ENCODE peak calls at places on chromosomes 2 and 18, in seven cellular contexts. B, I, J, A, S, C and M are unnamed samples.

GRCh38 chr2:101111917-101112771 is 39.0 kb downstream of the TBC1D8 start:
- DNase-seq in J (no peak), I (no peak), S (no peak), C (peak; percentile 72), A (no peak), B (peak; percentile 46), M (no peak)

GRCh38 chr18:8657873-8658521 is 47.4 kb upstream of the MTCL1 start:
- DNase-seq in S (no peak), A (no peak), B (peak; percentile 38), J (peak; percentile 23), C (no peak), I (no peak), M (no peak)

GRCh38 chr18:50558157-50558556 is 1.7 kb upstream of the MAPK4 start:
- DNase-seq in B (no peak), A (no peak), S (no peak), J (no peak), C (no peak), I (no peak), M (no peak)

GRCh38 chr2:130963058-130963848 is 126.5 kb downstream of the ARHGEF4 start:
- DNase-seq in S (no peak), C (no peak), A (no peak), I (no peak), B (no peak), J (no peak), M (no peak)

GRCh38 chr2:61443342-61444041 is 27.4 kb downstream of the USP34 start:
- DNase-seq in B (peak; percentile 44), A (no peak), C (no peak), J (no peak), I (peak; percentile 59), S (no peak), M (no peak)

GRCh38 chr2:171999604-172000469 is at the start of gene METAP1D:
- DNase-seq in C (peak; percentile 93), S (peak; percentile 97), J (peak; percentile 89), B (peak; percentile 89), I (peak; percentile 97), A (peak; percentile 15), M (peak; percentile 93)

GRCh38 chr18:42211201-42211600 is 256.2 kb downstream of the PIK3C3 start:
- DNase-seq in A (no peak), B (no peak), I (no peak), J (no peak), S (no peak), C (no peak), M (no peak)

GRCh38 chr2:158179660-158180059 is 78.0 kb downstream of the UPP2 start:
- DNase-seq in S (no peak), A (no peak), C (no peak), B (peak; percentile 18), I (no peak), J (no peak), M (no peak)

GRCh38 chr18:8812631-8813030 is 107.3 kb downstream of the MTCL1 start:
- DNase-seq in A (no peak), I (no peak), S (no peak), B (no peak), C (no peak), J (no peak), M (no peak)

GRCh38 chr18:50401334-50401733 is 26.5 kb downstream of the SKA1 start:
- DNase-seq in I (no peak), B (no peak), J (no peak), S (no peak), A (no peak), C (no peak), M (no peak)

GRCh38 chr18:23835076-23835475 is 145.8 kb downstream of the LAMA3 start:
- DNase-seq in B (no peak), J (no peak), C (no peak), I (no peak), S (no peak), A (no peak), M (no peak)

GRCh38 chr2:20625920-20626697 is 24.8 kb downstream of the HS1BP3 start:
- DNase-seq in J (no peak), A (no peak), C (peak; percentile 64), I (no peak), S (peak; percentile 70), B (no peak), M (no peak)

GRCh38 chr2:66436546-66436945 is 1.6 kb downstream of the MEIS1 start:
- DNase-seq in S (no peak), A (no peak), I (peak; percentile 9), B (no peak), J (no peak), C (no peak), M (no peak)

GRCh38 chr18:10477121-10477862 is 22.9 kb downstream of the APCDD1 start:
- DNase-seq in C (no peak), A (no peak), B (no peak), I (no peak), S (no peak), J (no peak), M (no peak)

GRCh38 chr2:126851756-126852155 is 46.9 kb upstream of the TEX51 start:
- DNase-seq in I (no peak), S (no peak), J (no peak), A (no peak), C (no peak), B (no peak), M (no peak)

GRCh38 chr2:73079636-73080035 is 8.1 kb upstream of the SFXN5 start:
- DNase-seq in J (no peak), A (no peak), C (no peak), B (no peak), I (no peak), S (no peak), M (no peak)

GRCh38 chr2:113181491-113182051 is 7.8 kb downstream of the PSD4 start:
- DNase-seq in A (no peak), S (no peak), I (no peak), J (no peak), B (no peak), C (no peak), M (no peak)

GRCh38 chr2:113183264-113183663 is 9.5 kb downstream of the PSD4 start:
- DNase-seq in I (no peak), A (no peak), J (no peak), B (no peak), S (no peak), C (no peak), M (no peak)

GRCh38 chr2:113184531-113185230 is 10.9 kb downstream of the PSD4 start:
- DNase-seq in C (no peak), A (no peak), J (no peak), B (no peak), S (no peak), I (no peak), M (no peak)

GRCh38 chr2:113183703-113184102 is 9.9 kb downstream of the PSD4 start:
- DNase-seq in S (no peak), B (no peak), C (no peak), J (no peak), A (no peak), I (no peak), M (no peak)

DNA sequence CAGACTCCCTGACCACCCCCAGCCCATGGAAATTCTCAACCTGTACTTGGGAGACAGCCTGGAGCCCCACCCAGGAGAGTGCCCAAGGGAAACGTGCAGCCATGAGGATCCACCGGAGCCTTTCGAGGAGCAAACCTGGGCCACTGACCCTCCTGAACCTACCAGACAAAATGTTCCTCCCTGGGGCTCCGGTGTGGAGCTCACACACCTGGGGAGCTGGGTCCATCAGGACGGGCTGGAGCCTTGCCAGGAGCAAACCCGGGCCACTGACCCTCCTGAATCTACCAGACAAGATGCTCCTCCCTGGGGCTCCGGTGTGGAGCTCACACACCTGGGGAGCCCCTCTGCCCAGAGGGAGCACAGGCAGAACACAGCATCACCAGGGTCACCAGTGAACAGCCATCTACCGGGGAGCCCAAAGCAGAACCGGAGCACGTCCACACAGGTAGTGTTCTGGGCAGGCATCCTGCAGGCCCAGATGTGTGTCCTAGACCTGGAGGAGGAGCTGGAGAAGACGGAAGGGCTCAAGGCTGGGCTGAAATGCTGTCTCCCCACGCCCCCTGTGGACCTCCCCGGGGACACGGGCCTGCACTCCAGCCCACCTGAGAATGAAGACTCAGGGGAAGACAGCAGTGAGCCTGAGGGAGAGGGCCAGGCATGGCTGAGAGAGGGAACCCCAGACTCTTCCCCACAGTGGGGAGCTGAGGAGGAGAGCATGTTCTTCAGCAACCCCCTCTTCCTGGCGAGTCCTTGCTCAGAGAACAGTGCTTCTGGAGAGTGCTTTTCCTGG is 8.9 kb downstream of the PSD4 start:
- DNase-seq in B (no peak), I (no peak), A (no peak), C (no peak), J (no peak), S (no peak), M (no peak)
- H3K4me1 ChIP-seq in B (no peaks in the 10 kb centered on the region), I (no peaks in the 10 kb centered on the region), A (no peaks in the 10 kb centered on the region), C (no peaks in the 10 kb centered on the region), J (no peaks in the 10 kb centered on the region), S (peaks cover 2% of the 10 kb centered on the region), M (peaks cover 94% of the 10 kb centered on the region)

GRCh38 chr2:85008252-85008651 is 37.3 kb downstream of the KCMF1 start:
- DNase-seq in B (no peak), C (no peak), S (no peak), I (no peak), A (no peak), J (no peak), M (no peak)
- H3K4me1 ChIP-seq in B (peaks cover 42% of the 10 kb centered on the region), C (peaks cover 39% of the 10 kb centered on the region), S (peaks cover 7% of the 10 kb centered on the region), I (peaks cover 3% of the 10 kb centered on the region), A (peaks cover 11% of the 10 kb centered on the region), J (peaks cover 1% of the 10 kb centered on the region), M (peaks cover 27% of the 10 kb centered on the region)

DNA sequence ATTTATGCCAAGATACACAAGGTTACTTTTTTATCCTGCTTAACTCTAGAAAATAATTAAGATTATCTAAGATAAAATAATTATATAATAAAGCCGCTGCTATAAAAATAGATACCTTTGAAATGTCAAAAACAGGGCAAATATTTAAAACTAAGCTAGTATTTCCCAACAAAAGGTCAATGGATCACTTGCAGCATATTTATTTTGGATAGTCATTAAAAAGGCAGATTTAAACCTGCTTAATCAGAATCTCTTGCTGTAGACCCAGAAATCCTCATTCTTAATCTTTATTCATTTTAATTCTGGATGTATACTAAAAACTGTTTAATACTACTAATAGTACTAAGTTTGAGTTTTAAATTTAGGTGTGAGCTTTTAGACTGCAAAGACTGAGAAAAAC is 139.0 kb upstream of the CWC22 start:
- DNase-seq in S (no peak), J (no peak), I (no peak), A (no peak), B (no peak), C (no peak), M (no peak)
- H3K4me1 ChIP-seq in S (no peaks in the 10 kb centered on the region), J (peaks cover 5% of the 10 kb centered on the region), I (no peaks in the 10 kb centered on the region), A (no peaks in the 10 kb centered on the region), B (no peaks in the 10 kb centered on the region), C (no peaks in the 10 kb centered on the region), M (no peaks in the 10 kb centered on the region)

GRCh38 chr2:239230318-239231052 is 170.3 kb downstream of the HDAC4 start:
- DNase-seq in S (peak; percentile 85), I (no peak), A (no peak), B (no peak), C (peak; percentile 68), J (no peak), M (peak; percentile 34)

GRCh38 chr2:239227661-239228371 is 173.0 kb downstream of the HDAC4 start:
- DNase-seq in C (peak; percentile 73), A (no peak), I (no peak), B (no peak), S (no peak), J (no peak), M (no peak)

GRCh38 chr2:239227111-239227581 is 173.7 kb downstream of the HDAC4 start:
- DNase-seq in C (peak; percentile 83), B (no peak), I (no peak), A (no peak), J (no peak), S (peak; percentile 77), M (no peak)

GRCh38 chr2:239232195-239232578 is 168.6 kb downstream of the HDAC4 start:
- DNase-seq in B (no peak), I (no peak), A (no peak), S (no peak), J (no peak), C (peak; percentile 58), M (peak; percentile 34)

GRCh38 chr2:239229545-239230279 is 171.1 kb downstream of the HDAC4 start:
- DNase-seq in A (no peak), C (peak; percentile 30), I (no peak), J (no peak), B (no peak), S (no peak), M (no peak)
- H3K4me1 ChIP-seq in A (peaks cover 30% of the 10 kb centered on the region), C (peaks cover 71% of the 10 kb centered on the region), I (peaks cover 9% of the 10 kb centered on the region), J (peaks cover 2% of the 10 kb centered on the region), B (peaks cover 20% of the 10 kb centered on the region), S (peaks cover 13% of the 10 kb centered on the region), M (peaks cover 34% of the 10 kb centered on the region)